ENCODE peak calls at places on chromosomes 12 and 14, in seven cellular contexts. H is NCI-H1092 treated with DMSO at 0.1 percent for 48 hours, N is amniotic stem cell, A is type B pancreatic cell, M is GM13976, U is RKO, Q is foreskin fibroblast. R is an unnamed sample.

GRCh38 chr12:41521872-41522379 is 333.8 kb downstream of the PDZRN4 start:
- DNase-seq in H (no peak), A (no peak), U (peak; percentile 70), Q (peak; percentile 85), N (no peak), M (peak; percentile 21), R (no peak)

GRCh38 chr14:89748004-89748403 is 206.5 kb downstream of the EFCAB11 start:
- DNase-seq in N (no peak), A (no peak), U (peak; percentile 26), M (no peak), Q (peak; percentile 6), H (no peak), R (no peak)

GRCh38 chr14:64364907-64365306 is 23.2 kb upstream of the MTHFD1 start:
- DNase-seq in A (no peak), H (no peak), U (no peak), M (no peak), N (no peak), Q (peak; percentile 39), R (no peak)

GRCh38 chr14:101030586-101030985 is 127.1 kb upstream of the RTL1 start:
- DNase-seq in Q (no peak), M (no peak), H (no peak), U (no peak), A (no peak), N (no peak), R (no peak)

GRCh38 chr14:27605298-27605697 is 1007.5 kb upstream of the NOVA1 start:
- DNase-seq in U (no peak), N (no peak), A (no peak), Q (no peak), M (no peak), H (no peak), R (peak; percentile 54)

GRCh38 chr12:49332891-49333371 is 4.1 kb downstream of the C1QL4 start:
- DNase-seq in U (no peak), N (no peak), M (no peak), H (no peak), A (no peak), Q (no peak), R (no peak)

GRCh38 chr12:6697584-6698351 is 2.8 kb downstream of the PIANP start:
- DNase-seq in A (no peak), N (peak; percentile 17), Q (peak; percentile 64), U (peak; percentile 74), H (no peak), M (peak; percentile 66), R (peak; percentile 86)

GRCh38 chr12:108801736-108802665 is 55.4 kb downstream of the SSH1 start:
- DNase-seq in N (peak; percentile 50), U (no peak), A (no peak), H (no peak), M (no peak), Q (peak; percentile 91), R (peak; percentile 97)

GRCh38 chr14:20617138-20618003 is 24.1 kb downstream of the OR6S1 start:
- DNase-seq in A (no peak), U (no peak), M (no peak), Q (no peak), N (no peak), H (no peak), R (no peak)

GRCh38 chr12:41981758-41982157 is 162.9 kb downstream of the GXYLT1 start:
- DNase-seq in Q (peak; percentile 4), U (peak; percentile 26), H (no peak), N (no peak), A (no peak), M (no peak), R (no peak)

GRCh38 chr14:22998324-22999012 is 11.5 kb downstream of the C14orf93 start:
- DNase-seq in Q (no peak), N (no peak), H (no peak), U (no peak), A (no peak), M (no peak), R (no peak)

GRCh38 chr12:26252946-26253345 is 57.6 kb downstream of the SSPN start:
- DNase-seq in N (no peak), H (no peak), A (no peak), M (no peak), Q (no peak), U (no peak), R (no peak)

GRCh38 chr12:108671110-108671509 is 37.4 kb upstream of the SELPLG start:
- DNase-seq in M (no peak), A (no peak), U (no peak), H (no peak), Q (no peak), N (no peak), R (no peak)